ENCODE peak calls at places on chromosomes 3 and 15, in five cellular contexts. One of them, this sample, is unnamed.

GRCh38 chr3:183824761-183825379 is 507 bp downstream of the MAP6D1 start:
- DNase-seq in NB4: peak
- DNase-seq in neural progenitor cell: peak
- DNase-seq in heart left ventricle: peak
- DNase-seq in lower leg skin: no peak
- DNase-seq in this sample: no peak

GRCh38 chr3:187729598-187729997 is 15.7 kb downstream of the BCL6 start:
- DNase-seq in lower leg skin: no peak
- DNase-seq in heart left ventricle: no peak
- DNase-seq in NB4: no peak
- DNase-seq in neural progenitor cell: no peak
- DNase-seq in this sample: no peak

GRCh38 chr15:38624248-38625214 is 59.9 kb upstream of the RASGRP1 start:
- DNase-seq in neural progenitor cell: no peak
- DNase-seq in heart left ventricle: no peak
- DNase-seq in lower leg skin: no peak
- DNase-seq in NB4: no peak
- DNase-seq in this sample: no peak

GRCh38 chr3:111286749-111287148 is 215.1 kb downstream of the NECTIN3 start:
- DNase-seq in neural progenitor cell: no peak
- DNase-seq in heart left ventricle: no peak
- DNase-seq in lower leg skin: no peak
- DNase-seq in NB4: no peak
- DNase-seq in this sample: no peak

GRCh38 chr3:104005815-104006214 is 1360.9 kb upstream of the ALCAM start:
- DNase-seq in neural progenitor cell: no peak
- DNase-seq in NB4: no peak
- DNase-seq in lower leg skin: no peak
- DNase-seq in heart left ventricle: no peak
- DNase-seq in this sample: no peak

GRCh38 chr3:22933051-22933450 is 270.1 kb upstream of the UBE2E2 start:
- DNase-seq in NB4: no peak
- DNase-seq in lower leg skin: no peak
- DNase-seq in heart left ventricle: no peak
- DNase-seq in neural progenitor cell: no peak
- DNase-seq in this sample: no peak

GRCh38 chr15:47066386-47066785 is 650.9 kb upstream of the SEMA6D start:
- DNase-seq in heart left ventricle: no peak
- DNase-seq in neural progenitor cell: no peak
- DNase-seq in NB4: peak
- DNase-seq in lower leg skin: no peak
- DNase-seq in this sample: no peak

GRCh38 chr3:163935411-163935810 is 1142.9 kb downstream of the SI start:
- DNase-seq in lower leg skin: no peak
- DNase-seq in neural progenitor cell: no peak
- DNase-seq in heart left ventricle: no peak
- DNase-seq in NB4: no peak
- DNase-seq in this sample: no peak

GRCh38 chr3:126267169-126267975 is 87.0 kb upstream of the ALDH1L1 start:
- DNase-seq in heart left ventricle: peak
- DNase-seq in NB4: peak
- DNase-seq in lower leg skin: peak
- DNase-seq in neural progenitor cell: peak
- DNase-seq in this sample: no peak

GRCh38 chr15:97904196-97904572 is 56.3 kb upstream of the ARRDC4 start:
- DNase-seq in lower leg skin: peak
- DNase-seq in neural progenitor cell: peak
- DNase-seq in heart left ventricle: peak
- DNase-seq in NB4: peak
- DNase-seq in this sample: no peak

GRCh38 chr15:75577401-75578205 is 1.5 kb downstream of the PTPN9 start:
- DNase-seq in lower leg skin: peak
- DNase-seq in NB4: peak
- DNase-seq in heart left ventricle: no peak
- DNase-seq in neural progenitor cell: no peak
- DNase-seq in this sample: no peak

GRCh38 chr15:80093854-80094418 is 34.5 kb downstream of the ZFAND6 start:
- DNase-seq in NB4: peak
- DNase-seq in heart left ventricle: no peak
- DNase-seq in lower leg skin: no peak
- DNase-seq in neural progenitor cell: peak
- DNase-seq in this sample: peak

GRCh38 chr3:79002465-79003372 is 765.1 kb downstream of the ROBO1 start:
- DNase-seq in NB4: no peak
- DNase-seq in heart left ventricle: no peak
- DNase-seq in neural progenitor cell: no peak
- DNase-seq in lower leg skin: no peak
- DNase-seq in this sample: no peak

GRCh38 chr15:49696441-49696840 is 75.6 kb downstream of the DTWD1 start:
- DNase-seq in NB4: no peak
- DNase-seq in lower leg skin: no peak
- DNase-seq in neural progenitor cell: no peak
- DNase-seq in heart left ventricle: no peak
- DNase-seq in this sample: no peak

GRCh38 chr3:59040902-59041301 is 8.9 kb downstream of the CFAP20DC start:
- DNase-seq in lower leg skin: no peak
- DNase-seq in heart left ventricle: no peak
- DNase-seq in neural progenitor cell: no peak
- DNase-seq in NB4: no peak
- DNase-seq in this sample: no peak

GRCh38 chr3:159082514-159082913 is 280.7 kb downstream of the MFSD1 start:
- DNase-seq in lower leg skin: no peak
- DNase-seq in neural progenitor cell: no peak
- DNase-seq in NB4: no peak
- DNase-seq in heart left ventricle: no peak
- DNase-seq in this sample: no peak

GRCh38 chr3:146165370-146165769 is 4.4 kb upstream of the PLOD2 start:
- DNase-seq in NB4: no peak
- DNase-seq in lower leg skin: no peak
- DNase-seq in heart left ventricle: no peak
- DNase-seq in neural progenitor cell: no peak
- DNase-seq in this sample: no peak

GRCh38 chr3:179174898-179175297 is 26.7 kb downstream of the PIK3CA start:
- DNase-seq in NB4: no peak
- DNase-seq in lower leg skin: no peak
- DNase-seq in neural progenitor cell: peak
- DNase-seq in heart left ventricle: no peak
- DNase-seq in this sample: no peak

GRCh38 chr3:168040624-168041208 is 55.0 kb downstream of the GOLIM4 start:
- DNase-seq in heart left ventricle: no peak
- DNase-seq in neural progenitor cell: peak
- DNase-seq in NB4: peak
- DNase-seq in lower leg skin: no peak
- DNase-seq in this sample: peak

GRCh38 chr3:186002884-186003472 is 65.2 kb upstream of the TRA2B start:
- DNase-seq in neural progenitor cell: peak
- DNase-seq in NB4: peak
- DNase-seq in heart left ventricle: no peak
- DNase-seq in lower leg skin: peak
- DNase-seq in this sample: no peak

GRCh38 chr15:71612066-71612715 is 198.2 kb upstream of the NR2E3 start:
- DNase-seq in neural progenitor cell: peak
- DNase-seq in lower leg skin: no peak
- DNase-seq in NB4: no peak
- DNase-seq in heart left ventricle: no peak
- DNase-seq in this sample: no peak

GRCh38 chr3:13199006-13199776 is 126.0 kb upstream of the IQSEC1 start:
- DNase-seq in NB4: no peak
- DNase-seq in heart left ventricle: peak
- DNase-seq in lower leg skin: no peak
- DNase-seq in neural progenitor cell: no peak
- DNase-seq in this sample: no peak

GRCh38 chr15:57395292-57395691 is 19.0 kb downstream of the CGNL1 start:
- DNase-seq in neural progenitor cell: no peak
- DNase-seq in NB4: no peak
- DNase-seq in heart left ventricle: no peak
- DNase-seq in lower leg skin: peak
- DNase-seq in this sample: no peak

GRCh38 chr3:21477896-21478295 is 273.1 kb downstream of the ZNF385D start:
- DNase-seq in heart left ventricle: no peak
- DNase-seq in lower leg skin: no peak
- DNase-seq in NB4: no peak
- DNase-seq in neural progenitor cell: no peak
- DNase-seq in this sample: no peak

GRCh38 chr15:100216177-100216576 is 125.6 kb downstream of the ADAMTS17 start:
- DNase-seq in lower leg skin: no peak
- DNase-seq in neural progenitor cell: no peak
- DNase-seq in heart left ventricle: no peak
- DNase-seq in NB4: no peak
- DNase-seq in this sample: no peak

GRCh38 chr3:148297013-148297412 is 400.7 kb upstream of the AGTR1 start:
- DNase-seq in heart left ventricle: no peak
- DNase-seq in lower leg skin: no peak
- DNase-seq in NB4: no peak
- DNase-seq in neural progenitor cell: no peak
- DNase-seq in this sample: no peak

GRCh38 chr15:59492389-59493377 is 54.7 kb downstream of the FAM81A start:
- DNase-seq in lower leg skin: peak
- DNase-seq in heart left ventricle: peak
- DNase-seq in NB4: peak
- DNase-seq in neural progenitor cell: peak
- DNase-seq in this sample: no peak

GRCh38 chr3:123522666-123523412 is 62.0 kb downstream of the HACD2 start:
- DNase-seq in lower leg skin: no peak
- DNase-seq in heart left ventricle: no peak
- DNase-seq in NB4: no peak
- DNase-seq in neural progenitor cell: no peak
- DNase-seq in this sample: no peak

GRCh38 chr3:152232679-152233078 is 36.0 kb upstream of the MBNL1 start:
- DNase-seq in NB4: no peak
- DNase-seq in heart left ventricle: no peak
- DNase-seq in neural progenitor cell: no peak
- DNase-seq in lower leg skin: no peak
- DNase-seq in this sample: no peak

GRCh38 chr15:73881539-73882320 is 8.4 kb downstream of the TBC1D21 start:
- DNase-seq in lower leg skin: peak
- DNase-seq in neural progenitor cell: no peak
- DNase-seq in heart left ventricle: no peak
- DNase-seq in NB4: no peak
- DNase-seq in this sample: no peak

GRCh38 chr15:26017665-26018064 is 154.5 kb upstream of the ATP10A start:
- DNase-seq in lower leg skin: peak
- DNase-seq in heart left ventricle: no peak
- DNase-seq in neural progenitor cell: no peak
- DNase-seq in NB4: no peak
- DNase-seq in this sample: no peak

GRCh38 chr3:62233065-62233464 is 140.3 kb downstream of the FEZF2 start:
- DNase-seq in lower leg skin: no peak
- DNase-seq in neural progenitor cell: peak
- DNase-seq in NB4: no peak
- DNase-seq in heart left ventricle: no peak
- DNase-seq in this sample: no peak

GRCh38 chr3:62229201-62229600 is 144.1 kb downstream of the FEZF2 start:
- DNase-seq in heart left ventricle: no peak
- DNase-seq in NB4: no peak
- DNase-seq in neural progenitor cell: peak
- DNase-seq in lower leg skin: no peak
- DNase-seq in this sample: no peak

GRCh38 chr3:62226601-62227339 is 146.6 kb downstream of the FEZF2 start:
- DNase-seq in neural progenitor cell: no peak
- DNase-seq in NB4: no peak
- DNase-seq in heart left ventricle: no peak
- DNase-seq in lower leg skin: no peak
- DNase-seq in this sample: no peak

GRCh38 chr3:62228467-62228866 is 144.9 kb downstream of the FEZF2 start:
- DNase-seq in neural progenitor cell: no peak
- DNase-seq in heart left ventricle: no peak
- DNase-seq in NB4: no peak
- DNase-seq in lower leg skin: no peak
- DNase-seq in this sample: no peak

DNA sequence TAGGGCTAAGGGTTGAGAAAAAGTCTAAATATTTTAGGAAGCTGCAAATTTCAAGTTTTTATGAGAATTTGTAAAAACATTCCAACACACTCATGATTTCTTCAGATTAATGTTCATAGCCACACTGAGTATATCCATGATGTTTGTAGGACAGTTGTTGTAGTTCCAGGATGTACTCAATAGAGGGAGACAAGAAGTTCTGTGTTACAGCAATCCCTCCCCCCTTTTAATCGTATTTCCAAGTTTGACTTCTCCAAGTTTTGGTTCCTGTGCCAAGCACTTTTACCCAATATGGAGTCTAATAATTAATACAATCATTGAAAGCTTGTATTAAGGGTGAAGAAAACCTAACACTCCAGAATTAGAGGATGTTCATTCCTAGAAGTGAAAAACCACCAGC is 143.4 kb downstream of the FEZF2 start:
- DNase-seq in heart left ventricle: no peak
- DNase-seq in neural progenitor cell: peak
- DNase-seq in lower leg skin: no peak
- DNase-seq in NB4: peak
- DNase-seq in this sample: peak
- TF ChIP-seq CTCF in heart left ventricle: no peak
- TF ChIP-seq CTCF in neural progenitor cell: peak
- TF ChIP-seq CTCF in lower leg skin: no peak
- TF ChIP-seq CTCF in NB4: peak
- TF ChIP-seq CTCF in this sample: peak

GRCh38 chr3:17749705-17750293 is 7.4 kb upstream of the TBC1D5 start:
- DNase-seq in lower leg skin: no peak
- DNase-seq in NB4: no peak
- DNase-seq in neural progenitor cell: no peak
- DNase-seq in heart left ventricle: no peak
- DNase-seq in this sample: no peak
- H3K4me3 ChIP-seq in lower leg skin: no peak
- H3K4me3 ChIP-seq in NB4: no peak
- H3K4me3 ChIP-seq in neural progenitor cell: no peak
- H3K4me3 ChIP-seq in heart left ventricle: peak
- H3K4me3 ChIP-seq in this sample: no peak

GRCh38 chr15:63155486-63155885 is 1.8 kb downstream of the RPS27L start:
- DNase-seq in NB4: no peak
- DNase-seq in neural progenitor cell: no peak
- DNase-seq in heart left ventricle: no peak
- DNase-seq in lower leg skin: no peak
- DNase-seq in this sample: no peak

GRCh38 chr15:63156708-63157065 is 590 bp downstream of the RPS27L start:
- DNase-seq in heart left ventricle: peak
- DNase-seq in neural progenitor cell: peak
- DNase-seq in NB4: peak
- DNase-seq in lower leg skin: peak
- DNase-seq in this sample: no peak

GRCh38 chr15:63157066-63157890 is at the start of gene RPS27L:
- DNase-seq in NB4: peak
- DNase-seq in lower leg skin: peak
- DNase-seq in heart left ventricle: peak
- DNase-seq in neural progenitor cell: peak
- DNase-seq in this sample: peak

GRCh38 chr15:63156086-63156707 is 1.1 kb downstream of the RPS27L start:
- DNase-seq in NB4: peak
- DNase-seq in neural progenitor cell: peak
- DNase-seq in lower leg skin: no peak
- DNase-seq in heart left ventricle: no peak
- DNase-seq in this sample: no peak

GRCh38 chr15:63157891-63158431 is 684 bp upstream of the RPS27L start:
- DNase-seq in heart left ventricle: peak
- DNase-seq in NB4: peak
- DNase-seq in lower leg skin: peak
- DNase-seq in neural progenitor cell: peak
- DNase-seq in this sample: no peak
- TF ChIP-seq CTCF in heart left ventricle: no peak
- TF ChIP-seq CTCF in NB4: no peak
- TF ChIP-seq CTCF in lower leg skin: no peak
- TF ChIP-seq CTCF in neural progenitor cell: no peak
- TF ChIP-seq CTCF in this sample: no peak

GRCh38 chr3:45795882-45796765 is at the start of gene SLC6A20:
- DNase-seq in heart left ventricle: no peak
- DNase-seq in neural progenitor cell: peak
- DNase-seq in NB4: no peak
- DNase-seq in lower leg skin: peak
- DNase-seq in this sample: no peak
- H3K4me3 ChIP-seq in heart left ventricle: peak
- H3K4me3 ChIP-seq in neural progenitor cell: peak
- H3K4me3 ChIP-seq in NB4: no peak
- H3K4me3 ChIP-seq in lower leg skin: no peak
- H3K4me3 ChIP-seq in this sample: no peak